ENCODE peak calls at places on chromosome 17, in four cellular contexts. Y is activated CD4-positive, CD25-positive, alpha-beta regulatory T cell treated with anti-CD3 and anti-CD28 coated beads, Interleukin-2, amount 50 U/mL, for 72 hours; Z is iPS DF 19.7; G is NCI-H1092 treated with DMSO at 0.1 percent for 48 hours. M is an unnamed sample.

GRCh38 chr17:37147301-37147812 is 198.6 kb downstream of the AATF start:
- DNase-seq in G (no peak), Z (no peak), Y (no peak), M (no peak)

GRCh38 chr17:81204578-81204977 is 18.2 kb downstream of the CEP131 start:
- DNase-seq in G (no peak), Z (no peak), Y (no peak), M (no peak)

GRCh38 chr17:47095268-47095667 is 93.8 kb downstream of the CDC27 start:
- DNase-seq in Y (no peak), G (no peak), Z (no peak), M (no peak)

GRCh38 chr17:76240461-76241204 is at the start of gene RNF157:
- DNase-seq in Z (no peak), Y (peak; percentile 60), G (peak; percentile 39), M (peak; percentile 94)

GRCh38 chr17:42459256-42459982 is 741 bp downstream of the ATP6V0A1 start:
- DNase-seq in Y (peak; percentile 50), G (peak; percentile 30), Z (no peak), M (peak; percentile 81)

GRCh38 chr17:76566613-76566943 is 19.1 kb downstream of the ST6GALNAC2 start:
- DNase-seq in G (no peak), Y (no peak), Z (no peak), M (no peak)

GRCh38 chr17:78498848-78499247 is 78.3 kb downstream of the DNAH17 start:
- DNase-seq in Z (no peak), Y (no peak), G (no peak), M (peak; percentile 60)

GRCh38 chr17:17696075-17696474 is 14.8 kb downstream of the RAI1 start:
- DNase-seq in G (no peak), Y (no peak), Z (no peak), M (no peak)

GRCh38 chr17:36808181-36808661 is 129.1 kb upstream of the LHX1 start:
- DNase-seq in Z (no peak), Y (no peak), G (peak; percentile 53), M (peak; percentile 78)

GRCh38 chr17:57634713-57635465 is 110.2 kb downstream of the CCDC182 start:
- DNase-seq in G (no peak), Z (no peak), Y (no peak), M (no peak)

GRCh38 chr17:19386974-19387920 is at the start of gene MFAP4:
- DNase-seq in Y (no peak), Z (no peak), G (peak; percentile 79), M (peak; percentile 96)

GRCh38 chr17:82926716-82927115 is 86.9 kb upstream of the ZNF750 start:
- DNase-seq in Z (no peak), Y (no peak), G (no peak), M (peak; percentile 26)

GRCh38 chr17:30236807-30237206 is 1.3 kb upstream of the SLC6A4 start:
- DNase-seq in G (peak; percentile 25), Z (no peak), Y (no peak), M (peak; percentile 92)

GRCh38 chr17:79991140-79991923 is 44.3 kb downstream of the TBC1D16 start:
- DNase-seq in Z (no peak), G (peak; percentile 85), Y (peak; percentile 75), M (peak; percentile 93)

GRCh38 chr17:38317081-38317480 is 20.1 kb downstream of the MRPL45 start:
- DNase-seq in Y (no peak), Z (no peak), G (no peak), M (no peak)

GRCh38 chr17:8019161-8019560 is 16.7 kb downstream of the GUCY2D start:
- DNase-seq in Y (no peak), Z (no peak), G (no peak), M (peak; percentile 26)